ENCODE peak calls at places on chromosomes 13 and 19, in five cellular contexts. One of them, this sample, is unnamed.

GRCh38 chr13:19713186-19713965 is 69.4 kb downstream of the PSPC1 start:
- DNase-seq in fibroblast of lung: peak
- DNase-seq in stomach: no peak
- DNase-seq in stimulated activated CD8-positive, alpha-beta memory T cell treated with anti-CD3 and anti-CD28 coated beads, Interleukin-4, amount 100 ng/mL, for 4 hours: no peak
- DNase-seq in cardiac muscle cell: peak
- DNase-seq in this sample: peak

GRCh38 chr13:113820813-113821651 is 42.8 kb downstream of the GAS6 start:
- DNase-seq in stimulated activated CD8-positive, alpha-beta memory T cell treated with anti-CD3 and anti-CD28 coated beads, Interleukin-4, amount 100 ng/mL, for 4 hours: no peak
- DNase-seq in fibroblast of lung: peak
- DNase-seq in cardiac muscle cell: no peak
- DNase-seq in stomach: no peak
- DNase-seq in this sample: peak

GRCh38 chr13:102968572-102969228 is 97.5 kb downstream of the SLC10A2 start:
- DNase-seq in stimulated activated CD8-positive, alpha-beta memory T cell treated with anti-CD3 and anti-CD28 coated beads, Interleukin-4, amount 100 ng/mL, for 4 hours: no peak
- DNase-seq in cardiac muscle cell: no peak
- DNase-seq in stomach: no peak
- DNase-seq in fibroblast of lung: no peak
- DNase-seq in this sample: no peak

GRCh38 chr19:15161028-15161984 is 39.5 kb downstream of the NOTCH3 start:
- DNase-seq in stomach: no peak
- DNase-seq in fibroblast of lung: no peak
- DNase-seq in stimulated activated CD8-positive, alpha-beta memory T cell treated with anti-CD3 and anti-CD28 coated beads, Interleukin-4, amount 100 ng/mL, for 4 hours: no peak
- DNase-seq in cardiac muscle cell: no peak
- DNase-seq in this sample: no peak

GRCh38 chr13:109747524-109747923 is 38.9 kb downstream of the IRS2 start:
- DNase-seq in cardiac muscle cell: no peak
- DNase-seq in stimulated activated CD8-positive, alpha-beta memory T cell treated with anti-CD3 and anti-CD28 coated beads, Interleukin-4, amount 100 ng/mL, for 4 hours: no peak
- DNase-seq in fibroblast of lung: peak
- DNase-seq in stomach: no peak
- DNase-seq in this sample: no peak

GRCh38 chr19:49688531-49689132 is 762 bp upstream of the ADM5 start:
- DNase-seq in stimulated activated CD8-positive, alpha-beta memory T cell treated with anti-CD3 and anti-CD28 coated beads, Interleukin-4, amount 100 ng/mL, for 4 hours: no peak
- DNase-seq in stomach: no peak
- DNase-seq in cardiac muscle cell: no peak
- DNase-seq in fibroblast of lung: no peak
- DNase-seq in this sample: no peak

GRCh38 chr13:80753951-80754350 is 413.0 kb upstream of the SPRY2 start:
- DNase-seq in stomach: no peak
- DNase-seq in fibroblast of lung: peak
- DNase-seq in cardiac muscle cell: no peak
- DNase-seq in stimulated activated CD8-positive, alpha-beta memory T cell treated with anti-CD3 and anti-CD28 coated beads, Interleukin-4, amount 100 ng/mL, for 4 hours: no peak
- DNase-seq in this sample: no peak

GRCh38 chr13:22110368-22110767 is 439.5 kb downstream of the FGF9 start:
- DNase-seq in stimulated activated CD8-positive, alpha-beta memory T cell treated with anti-CD3 and anti-CD28 coated beads, Interleukin-4, amount 100 ng/mL, for 4 hours: no peak
- DNase-seq in fibroblast of lung: no peak
- DNase-seq in stomach: no peak
- DNase-seq in cardiac muscle cell: no peak
- DNase-seq in this sample: no peak

GRCh38 chr13:75305057-75305456 is 176.9 kb downstream of the TBC1D4 start:
- DNase-seq in stimulated activated CD8-positive, alpha-beta memory T cell treated with anti-CD3 and anti-CD28 coated beads, Interleukin-4, amount 100 ng/mL, for 4 hours: no peak
- DNase-seq in fibroblast of lung: no peak
- DNase-seq in cardiac muscle cell: peak
- DNase-seq in stomach: no peak
- DNase-seq in this sample: no peak

GRCh38 chr19:5354403-5354802 is 13.8 kb upstream of the PTPRS start:
- DNase-seq in stomach: no peak
- DNase-seq in fibroblast of lung: no peak
- DNase-seq in cardiac muscle cell: no peak
- DNase-seq in stimulated activated CD8-positive, alpha-beta memory T cell treated with anti-CD3 and anti-CD28 coated beads, Interleukin-4, amount 100 ng/mL, for 4 hours: no peak
- DNase-seq in this sample: no peak

GRCh38 chr13:21703846-21704245 is 33.0 kb downstream of the FGF9 start:
- DNase-seq in stimulated activated CD8-positive, alpha-beta memory T cell treated with anti-CD3 and anti-CD28 coated beads, Interleukin-4, amount 100 ng/mL, for 4 hours: no peak
- DNase-seq in fibroblast of lung: no peak
- DNase-seq in stomach: no peak
- DNase-seq in cardiac muscle cell: no peak
- DNase-seq in this sample: no peak

GRCh38 chr19:45569619-45570421 is 14.8 kb downstream of the OPA3 start:
- DNase-seq in stimulated activated CD8-positive, alpha-beta memory T cell treated with anti-CD3 and anti-CD28 coated beads, Interleukin-4, amount 100 ng/mL, for 4 hours: peak
- DNase-seq in fibroblast of lung: peak
- DNase-seq in stomach: peak
- DNase-seq in cardiac muscle cell: peak
- DNase-seq in this sample: no peak

GRCh38 chr13:113974304-113975281 is 717 bp upstream of the C13orf46 start:
- DNase-seq in fibroblast of lung: no peak
- DNase-seq in stomach: no peak
- DNase-seq in cardiac muscle cell: no peak
- DNase-seq in stimulated activated CD8-positive, alpha-beta memory T cell treated with anti-CD3 and anti-CD28 coated beads, Interleukin-4, amount 100 ng/mL, for 4 hours: no peak
- DNase-seq in this sample: no peak

GRCh38 chr19:31255863-31256600 is 93.2 kb downstream of the TSHZ3 start:
- DNase-seq in cardiac muscle cell: no peak
- DNase-seq in stomach: no peak
- DNase-seq in fibroblast of lung: no peak
- DNase-seq in stimulated activated CD8-positive, alpha-beta memory T cell treated with anti-CD3 and anti-CD28 coated beads, Interleukin-4, amount 100 ng/mL, for 4 hours: no peak
- DNase-seq in this sample: no peak

GRCh38 chr19:14477417-14478112 is 2.4 kb upstream of the PTGER1 start:
- DNase-seq in stomach: no peak
- DNase-seq in cardiac muscle cell: no peak
- DNase-seq in stimulated activated CD8-positive, alpha-beta memory T cell treated with anti-CD3 and anti-CD28 coated beads, Interleukin-4, amount 100 ng/mL, for 4 hours: no peak
- DNase-seq in fibroblast of lung: peak
- DNase-seq in this sample: no peak

GRCh38 chr13:109672545-109672944 is 113.8 kb downstream of the IRS2 start:
- DNase-seq in fibroblast of lung: no peak
- DNase-seq in stimulated activated CD8-positive, alpha-beta memory T cell treated with anti-CD3 and anti-CD28 coated beads, Interleukin-4, amount 100 ng/mL, for 4 hours: no peak
- DNase-seq in cardiac muscle cell: no peak
- DNase-seq in stomach: no peak
- DNase-seq in this sample: no peak

GRCh38 chr13:33033361-33033812 is 17.2 kb downstream of the KL start:
- DNase-seq in fibroblast of lung: no peak
- DNase-seq in cardiac muscle cell: peak
- DNase-seq in stomach: no peak
- DNase-seq in stimulated activated CD8-positive, alpha-beta memory T cell treated with anti-CD3 and anti-CD28 coated beads, Interleukin-4, amount 100 ng/mL, for 4 hours: no peak
- DNase-seq in this sample: no peak

This sample was measured in foreskin melanocyte.